ENCODE peak calls at places on chromosomes 16 and 17, in seven cellular contexts. V is endothelial cell of umbilical vein, D is WTC11, M is SK-N-SH, F is HepG2, J is K562, W is A549. G is an unnamed sample.

GRCh38 chr16:3189869-3190268 is 1.9 kb downstream of the OR1F1 start:
- DNase-seq in V (no peak), D (no peak), M (no peak), F (no peak), J (no peak), W (no peak), G (no peak)

GRCh38 chr16:75471723-75472634 is 7.5 kb upstream of the TMEM170A start:
- DNase-seq in V (peak; percentile 67), D (peak; percentile 48), M (peak; percentile 91), F (peak; percentile 61), J (peak; percentile 79), W (peak; percentile 88), G (peak; percentile 67)

GRCh38 chr16:24539850-24540484 is 601 bp downstream of the RBBP6 start:
- DNase-seq in V (peak; percentile 37), D (no peak), M (no peak), F (no peak), J (peak; percentile 36), W (no peak), G (no peak)

GRCh38 chr17:82077617-82078358 is 12.2 kb upstream of the DUS1L start:
- DNase-seq in V (no peak), D (no peak), M (no peak), F (no peak), J (no peak), W (no peak), G (no peak)

GRCh38 chr16:11328172-11329079 is 16.8 kb upstream of the RMI2 start:
- DNase-seq in V (peak; percentile 79), D (peak; percentile 79), M (no peak), F (no peak), J (no peak), W (peak; percentile 78), G (peak; percentile 94)

GRCh38 chr17:36674278-36674650 is 72.9 kb downstream of the MRM1 start:
- DNase-seq in V (no peak), D (no peak), M (no peak), F (no peak), J (no peak), W (no peak), G (peak; percentile 15)

GRCh38 chr16:57000271-57001025 is 11.1 kb downstream of the NLRC5 start:
- DNase-seq in V (peak; percentile 60), D (no peak), M (no peak), F (no peak), J (no peak), W (peak; percentile 42), G (peak; percentile 98)

GRCh38 chr17:12522743-12523181 is 142.9 kb upstream of the MYOCD start:
- DNase-seq in V (no peak), D (no peak), M (no peak), F (peak; percentile 29), J (no peak), W (peak; percentile 20), G (no peak)

GRCh38 chr17:82204831-82205719 is 7.6 kb downstream of the CCDC57 start:
- DNase-seq in V (peak; percentile 14), D (no peak), M (peak; percentile 58), F (no peak), J (no peak), W (peak; percentile 70), G (peak; percentile 74)

GRCh38 chr17:40598928-40599627 is 33.8 kb upstream of the CCR7 start:
- DNase-seq in V (no peak), D (no peak), M (no peak), F (no peak), J (no peak), W (no peak), G (peak; percentile 27)
- TF ChIP-seq MAX in V (no peak), D (no peak), M (no peak), F (no peak), J (no peak), W (no peak), G (no peak)

DNA sequence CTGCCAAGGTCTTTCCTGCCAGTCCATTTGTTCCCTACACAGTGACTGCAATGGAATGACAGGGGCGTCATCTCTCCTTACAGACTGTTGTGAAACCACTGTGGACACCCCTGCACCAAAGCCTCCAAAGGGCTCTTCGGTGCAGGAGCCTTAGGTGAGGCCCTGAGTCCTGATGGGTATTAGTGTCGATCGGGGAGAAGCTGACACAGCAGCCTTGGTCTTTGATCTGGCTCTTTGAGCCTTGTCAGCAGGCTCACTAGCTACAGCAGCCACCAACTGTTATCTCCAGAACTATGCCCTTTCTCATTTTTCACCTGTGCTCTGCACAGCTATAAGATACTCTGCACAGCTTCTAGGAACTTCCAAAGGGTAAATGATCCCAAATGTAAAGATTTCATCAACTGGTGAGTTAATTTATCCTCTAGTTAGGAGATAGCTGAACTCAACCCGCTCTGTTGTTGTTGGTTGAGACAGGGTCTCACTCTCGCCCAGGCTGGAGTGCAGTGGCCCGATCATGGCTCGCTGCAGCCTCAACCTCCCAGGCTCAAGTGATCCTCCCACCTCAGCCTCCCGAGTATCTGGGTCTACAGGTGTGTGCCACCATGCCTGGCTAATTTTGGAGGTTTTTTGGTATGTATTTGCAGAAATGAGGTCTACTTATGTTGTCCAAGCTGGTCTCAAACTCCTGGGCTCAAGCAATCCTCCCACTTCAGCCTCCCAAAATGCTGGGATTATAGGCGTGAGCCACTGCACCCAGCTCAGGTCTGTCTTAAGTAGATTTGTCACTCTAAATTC is 19.7 kb downstream of the G6PC1 start:
- DNase-seq in V (no peak), D (no peak), M (no peak), F (peak; percentile 63), J (no peak), W (no peak), G (no peak)
- TF ChIP-seq MAX in V (no peak), D (no peak), M (no peak), F (peak; percentile 39), J (no peak), W (no peak), G (no peak)

DNA sequence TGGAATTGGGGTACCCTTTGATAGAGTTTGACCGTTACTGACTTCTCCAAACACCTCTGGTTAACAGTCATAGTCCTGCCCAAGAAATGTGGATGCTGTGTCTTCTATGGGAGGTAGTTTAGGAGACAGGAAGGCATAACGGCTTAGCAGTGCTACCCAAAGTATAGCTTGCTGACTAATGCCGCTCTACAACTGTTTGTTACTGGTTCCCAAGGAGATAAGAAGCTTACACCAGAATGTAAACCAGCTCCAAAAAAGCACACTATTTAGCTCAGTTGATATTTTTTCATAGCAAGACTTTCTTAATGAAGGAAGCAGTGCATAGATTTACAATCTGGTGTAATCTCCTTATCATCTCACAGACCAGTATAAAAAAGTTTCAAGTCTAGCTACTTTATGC is 95.7 kb downstream of the HS3ST3B1 start:
- DNase-seq in V (no peak), D (no peak), M (no peak), F (no peak), J (no peak), W (no peak), G (no peak)
- TF ChIP-seq MAX in V (no peak), D (no peak), M (no peak), F (no peak), J (no peak), W (no peak), G (no peak)

DNA sequence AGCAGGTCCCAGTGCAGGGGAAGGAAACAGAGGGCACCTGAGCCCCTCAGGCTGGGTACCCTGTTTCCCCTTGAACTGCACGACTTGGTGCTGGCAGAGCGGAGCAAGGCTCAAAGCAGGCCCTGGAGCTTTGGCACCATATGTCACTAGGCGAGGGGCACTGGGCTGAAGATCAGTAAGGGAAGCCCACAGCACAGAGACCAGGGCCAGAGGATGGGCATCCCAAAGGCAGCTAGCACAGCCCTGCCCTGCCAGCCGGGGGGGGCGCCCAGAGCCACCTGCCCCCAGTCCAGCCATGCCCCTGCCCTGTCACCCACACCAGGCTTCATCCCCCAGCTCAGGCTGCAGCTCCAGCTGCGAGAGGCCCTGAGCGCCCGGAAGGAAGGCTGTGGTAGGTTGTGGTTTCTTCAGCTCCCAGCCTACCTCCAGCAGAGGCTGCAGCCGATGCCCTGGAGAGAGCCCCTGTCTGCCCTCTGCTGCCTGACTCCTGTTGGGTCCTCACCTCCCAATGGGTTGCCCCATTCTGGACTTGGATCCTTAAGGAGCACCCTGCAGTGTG is 10.9 kb downstream of the NHERF1 start:
- DNase-seq in V (no peak), D (no peak), M (peak; percentile 38), F (no peak), J (no peak), W (no peak), G (peak; percentile 90)
- TF ChIP-seq MAX in V (no peak), D (no peak), M (no peak), F (no peak), J (no peak), W (no peak), G (no peak)

GRCh38 chr17:48671697-48672171 is 45.6 kb upstream of the HOXB9 start:
- DNase-seq in V (peak; percentile 77), D (peak; percentile 87), M (peak; percentile 76), F (peak; percentile 61), J (peak; percentile 76), W (peak; percentile 72), G (peak; percentile 61)

GRCh38 chr17:48676963-48677558 is 45.3 kb downstream of the PRAC1 start:
- DNase-seq in V (no peak), D (no peak), M (no peak), F (no peak), J (no peak), W (no peak), G (no peak)

DNA sequence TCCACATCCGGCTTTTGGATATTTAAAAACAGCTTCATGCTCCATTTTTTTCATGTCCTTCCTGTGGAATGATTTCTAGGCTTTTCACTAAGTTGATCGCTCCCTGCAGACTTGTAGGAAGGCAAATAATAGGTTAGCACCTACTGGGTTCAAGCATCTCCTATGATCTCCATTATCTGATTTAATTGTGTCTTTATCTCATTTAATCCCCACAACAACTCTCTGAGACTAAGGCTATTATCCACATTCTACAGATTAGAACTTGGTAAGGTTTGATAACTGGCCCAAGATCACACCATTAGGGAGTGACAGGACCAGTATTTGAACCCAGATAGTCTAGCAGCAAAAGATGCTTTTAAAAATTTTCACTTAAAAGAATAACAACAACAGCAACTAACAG is 46.2 kb upstream of the HOXB9 start:
- DNase-seq in V (no peak), D (no peak), M (no peak), F (no peak), J (no peak), W (no peak), G (no peak)
- TF ChIP-seq MAX in V (no peak), D (no peak), M (no peak), F (no peak), J (no peak), W (no peak), G (no peak)